ENCODE peak calls at places on chromosomes 4 and X, in four cellular contexts. B is K562, T is glutamatergic neuron, A is breast epithelium. J is an unnamed sample.
A peak's percentile ranks its signal among the peaks of the same experiment; 100 is the strongest.

GRCh38 chr4:153198739-153199138 is 5.5 kb upstream of the TRIM2 start:
- DNase-seq in B (no peak), T (no peak), A (no peak), J (no peak)

GRCh38 chr4:183099537-183100297 is 660 bp downstream of the WWC2 start:
- DNase-seq in T (peak; percentile 71), B (peak; percentile 45), A (no peak), J (peak; percentile 76)

GRCh38 chrX:139448996-139449395 is 81.5 kb upstream of the F9 start:
- DNase-seq in B (no peak), T (no peak), A (no peak), J (no peak)

GRCh38 chr4:26568446-26568994 is 15.4 kb upstream of the TBC1D19 start:
- DNase-seq in T (no peak), B (no peak), A (no peak), J (no peak)

GRCh38 chr4:158176108-158176507 is 3.3 kb upstream of the GASK1B start:
- DNase-seq in A (peak; percentile 64), B (no peak), T (no peak), J (no peak)

GRCh38 chr4:40056722-40057539 is at the start of gene N4BP2:
- DNase-seq in A (peak; percentile 75), B (peak; percentile 87), T (peak; percentile 90), J (peak; percentile 79)

GRCh38 chr4:65416875-65417274 is 253.4 kb downstream of the EPHA5 start:
- DNase-seq in T (peak; percentile 65), B (no peak), A (no peak), J (no peak)

GRCh38 chr4:111605111-111605510 is 540.1 kb upstream of the FAM241A start:
- DNase-seq in T (no peak), B (no peak), A (no peak), J (no peak)

GRCh38 chr4:38902695-38903094 is 35.1 kb downstream of the FAM114A1 start:
- DNase-seq in B (peak; percentile 43), T (no peak), A (no peak), J (no peak)

GRCh38 chr4:134747108-134747805 is 545.7 kb upstream of the PABPC4L start:
- DNase-seq in A (no peak), B (no peak), T (no peak), J (no peak)

GRCh38 chr4:157804986-157805385 is 367.8 kb downstream of the GASK1B start:
- DNase-seq in B (no peak), T (no peak), A (no peak), J (no peak)

GRCh38 chr4:52843351-52843750 is 18.8 kb upstream of the RASL11B start:
- DNase-seq in T (no peak), B (no peak), A (no peak), J (no peak)

GRCh38 chr4:98203406-98204235 is 57.6 kb upstream of the RAP1GDS1 start:
- DNase-seq in A (no peak), B (no peak), T (no peak), J (no peak)

GRCh38 chr4:158131037-158131436 is 41.8 kb downstream of the GASK1B start:
- DNase-seq in A (no peak), B (no peak), T (no peak), J (no peak)

GRCh38 chr4:76283900-76284299 is 22.6 kb upstream of the STBD1 start:
- DNase-seq in T (no peak), A (no peak), B (no peak), J (no peak)

GRCh38 chr4:69060651-69061308 is 35.5 kb upstream of the UGT2B7 start:
- DNase-seq in B (peak; percentile 8), A (no peak), T (no peak), J (no peak)

GRCh38 chr4:63580796-63581475 is 828.3 kb downstream of the TECRL start:
- DNase-seq in A (no peak), B (no peak), T (no peak), J (no peak)

GRCh38 chr4:183204793-183205192 is 105.7 kb downstream of the WWC2 start:
- DNase-seq in B (no peak), A (no peak), T (no peak), J (no peak)

GRCh38 chrX:71579136-71579989 is 1.1 kb downstream of the GCNA start:
- DNase-seq in B (peak; percentile 7), A (no peak), T (no peak), J (no peak)

DNA sequence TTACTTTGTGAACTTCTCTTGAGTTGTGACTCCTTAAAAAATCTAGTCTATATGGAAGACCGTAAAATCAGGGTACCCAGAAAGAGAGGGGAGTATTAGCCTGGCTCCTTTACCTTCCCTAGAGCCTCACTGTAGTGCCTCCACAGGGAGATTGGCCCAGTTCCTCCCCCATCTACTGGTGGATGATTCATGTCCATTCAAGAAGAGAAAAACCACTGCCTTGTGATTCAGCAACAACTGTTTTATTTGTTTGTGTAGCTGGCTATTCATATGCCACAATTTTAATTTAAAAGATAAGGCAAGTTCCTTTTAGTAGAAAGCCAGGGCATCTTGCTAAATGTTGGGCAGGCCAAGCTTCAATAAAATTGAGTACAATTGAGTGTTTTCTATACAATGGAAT is 221.8 kb upstream of the KCNIP4 start:
- DNase-seq in T (no peak), B (no peak), A (no peak), J (no peak)
- TF ChIP-seq CTCF in T (no peak), B (no peak), A (no peak), J (no peak)

DNA sequence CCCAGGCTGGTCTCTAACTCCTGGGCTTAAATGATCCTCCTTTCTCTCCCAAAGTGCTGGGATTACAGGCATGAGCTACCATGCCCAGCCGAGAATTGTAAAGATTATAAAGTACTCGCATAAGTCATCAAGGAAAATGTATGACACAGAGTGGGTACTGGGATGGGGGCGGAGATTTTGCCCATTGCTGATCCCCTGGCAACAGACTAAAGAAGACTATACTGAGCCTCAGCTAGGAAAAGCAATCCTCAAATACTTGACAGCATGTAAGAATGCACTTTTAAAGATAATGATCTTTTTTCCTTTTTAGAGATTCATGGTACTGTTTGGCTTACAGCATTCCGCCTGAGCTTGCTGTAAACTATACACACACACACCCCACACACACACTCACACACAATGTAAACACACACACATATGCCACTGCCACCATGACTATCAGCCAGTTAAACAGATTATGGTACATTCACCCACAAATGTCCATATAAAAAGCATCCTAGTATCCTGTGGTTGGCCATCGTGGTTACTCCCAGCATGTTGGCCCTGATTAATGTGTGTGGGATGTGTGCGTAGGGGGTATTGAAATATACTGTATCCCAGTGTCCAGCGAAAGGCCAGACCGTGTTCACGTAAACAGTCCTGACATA is 113.0 kb downstream of the AMELX start:
- DNase-seq in A (no peak), T (no peak), B (no peak), J (no peak)
- TF ChIP-seq CTCF in A (no peak), T (no peak), B (no peak), J (no peak)

DNA sequence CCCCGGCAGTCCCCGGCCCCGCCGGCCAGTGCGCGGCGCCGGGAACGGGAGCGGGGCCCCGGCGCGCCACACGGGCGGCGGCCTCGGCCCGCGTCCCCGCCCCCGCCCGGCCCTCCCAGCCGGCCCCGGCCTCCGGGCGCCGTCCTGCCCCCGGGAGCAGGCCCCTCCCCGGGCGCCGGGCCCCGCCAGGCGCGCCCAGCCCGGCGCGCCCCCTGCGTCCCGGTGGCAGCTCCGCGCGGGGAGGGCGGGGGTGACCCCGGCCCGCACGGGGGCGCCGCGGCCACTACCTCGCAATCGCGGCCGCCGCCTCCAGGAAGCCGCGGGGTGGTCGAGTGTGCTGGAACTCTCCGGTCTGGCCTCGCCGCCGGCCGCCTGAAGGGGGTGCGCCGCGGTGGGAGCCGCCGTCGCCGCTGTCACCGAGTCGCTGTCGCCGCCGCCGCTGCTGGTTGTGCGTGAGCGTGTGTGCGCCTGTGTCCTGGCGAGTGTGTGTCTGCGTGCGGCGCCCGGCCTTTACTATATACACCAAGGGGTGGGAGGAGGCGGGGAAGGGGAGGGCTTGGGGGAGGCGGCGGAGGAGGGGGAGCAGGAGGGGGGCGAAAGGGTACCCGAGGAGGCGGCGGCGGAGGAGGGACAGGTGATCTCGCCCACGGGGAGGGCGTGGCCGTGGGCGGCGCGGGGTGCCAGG is at the start of gene RAI2:
- DNase-seq in A (peak; percentile 60), T (peak; percentile 71), B (peak; percentile 8), J (no peak)
- TF ChIP-seq CTCF in A (no peak), T (no peak), B (no peak), J (peak; percentile 43)

GRCh38 chrX:34338046-34338445 is 205.9 kb upstream of the FAM47A start:
- DNase-seq in A (no peak), T (no peak), B (no peak), J (no peak)

GRCh38 chrX:34332336-34332735 is 200.2 kb upstream of the FAM47A start:
- DNase-seq in A (no peak), B (no peak), T (no peak), J (no peak)
- TF ChIP-seq CTCF in A (no peak), B (no peak), T (no peak), J (peak; percentile 62)

DNA sequence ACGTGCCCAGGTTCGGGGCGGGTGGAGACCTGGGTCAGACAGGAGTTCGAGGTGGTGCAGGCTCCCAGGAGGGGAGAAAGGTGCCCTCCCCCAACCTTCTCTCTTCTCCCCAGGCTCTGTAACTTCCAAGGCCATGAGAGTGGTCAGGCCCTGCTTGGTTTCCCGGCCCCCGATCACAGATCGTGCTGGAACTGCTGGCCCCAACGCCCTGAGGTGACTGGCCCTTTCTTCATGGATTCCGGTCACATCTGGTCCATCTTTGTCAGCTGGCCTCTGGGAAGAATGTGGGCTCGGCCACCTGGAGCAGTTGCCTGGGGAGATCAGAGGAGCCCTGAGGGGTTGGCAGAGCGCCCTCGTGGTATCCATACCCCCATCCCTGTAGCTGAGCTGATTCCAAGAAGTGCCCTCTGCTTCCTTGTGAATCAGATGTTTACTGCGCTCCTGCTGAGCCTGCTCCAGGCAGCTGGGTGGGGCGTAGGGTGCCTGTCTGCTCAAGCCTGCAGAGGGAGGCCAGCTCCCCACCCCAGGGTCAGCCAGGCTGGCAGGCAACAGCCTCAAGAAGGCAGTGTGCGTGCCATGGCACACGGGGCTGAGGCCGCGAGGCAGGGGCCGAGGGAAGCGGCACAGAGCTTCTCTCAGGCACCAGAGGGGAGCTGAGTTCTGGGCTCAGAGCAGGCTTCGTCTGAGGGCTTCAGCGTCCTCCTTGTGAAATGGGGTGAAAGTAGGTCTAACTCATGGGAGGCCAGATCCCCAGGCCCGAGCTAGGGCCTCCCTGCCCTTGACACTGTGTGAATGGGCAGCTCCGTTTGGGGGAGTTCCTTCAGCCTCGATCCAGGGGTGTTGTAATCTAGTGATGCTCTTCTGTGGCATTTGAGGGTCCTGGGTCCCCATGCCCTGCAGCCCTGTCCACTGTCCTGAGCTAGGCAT is 3.6 kb downstream of the SH3BP2 start:
- DNase-seq in T (peak; percentile 17), A (peak; percentile 75), B (no peak), J (no peak)
- TF ChIP-seq CTCF in T (no peak), A (no peak), B (no peak), J (no peak)

GRCh38 chrX:25020391-25021131 is 4.8 kb upstream of the ARX start:
- DNase-seq in A (no peak), T (peak; percentile 60), B (peak; percentile 43), J (no peak)
- TF ChIP-seq CTCF in A (no peak), T (peak; percentile 83), B (peak; percentile 61), J (peak; percentile 98)

GRCh38 chr4:120843840-120844527 is 78.5 kb downstream of the PRDM5 start:
- DNase-seq in B (no peak), T (peak; percentile 61), A (no peak), J (no peak)
- TF ChIP-seq CTCF in B (no peak), T (peak; percentile 50), A (no peak), J (peak; percentile 61)

GRCh38 chr4:120926358-120927025 is 4.0 kb upstream of the PRDM5 start:
- DNase-seq in T (no peak), A (no peak), B (no peak), J (no peak)
- TF ChIP-seq CTCF in T (no peak), A (no peak), B (no peak), J (no peak)

J was measured in type B pancreatic cell.